ENCODE peak calls at places on chromosomes 12 and 14, in seven cellular contexts. D is colonic mucosa, X is mucosa of descending colon, V is HCT116, H is cardiac muscle cell, Q is lung, U is fibroblast of lung. N is an unnamed sample.

GRCh38 chr12:121949643-121950397 is 31.4 kb downstream of the CFAP251 start:
- DNase-seq in D (no peak), X (no peak), V (no peak), H (peak; percentile 87), Q (no peak), U (peak; percentile 95), N (no peak)

GRCh38 chr12:52716061-52716460 is 12.7 kb upstream of the KRT77 start:
- DNase-seq in D (no peak), X (no peak), V (no peak), H (no peak), Q (no peak), U (no peak), N (no peak)

GRCh38 chr12:12724421-12725085 is 7.4 kb downstream of the CDKN1B start:
- DNase-seq in D (no peak), X (no peak), V (no peak), H (peak; percentile 18), Q (no peak), U (peak; percentile 7), N (no peak)

GRCh38 chr14:63951429-63951828 is 98.6 kb downstream of the SYNE2 start:
- DNase-seq in D (peak; percentile 28), X (peak; percentile 40), V (no peak), H (no peak), Q (no peak), U (no peak), N (no peak)

GRCh38 chr12:6778212-6778570 is 5.9 kb downstream of the LAG3 start:
- DNase-seq in D (peak; percentile 38), X (no peak), V (no peak), H (peak; percentile 59), Q (no peak), U (peak; percentile 40), N (peak; percentile 70)

GRCh38 chr14:68976160-68977067 is 2.7 kb downstream of the ACTN1 start:
- DNase-seq in D (peak; percentile 60), X (peak; percentile 62), V (no peak), H (peak; percentile 40), Q (no peak), U (peak; percentile 45), N (peak; percentile 50)

GRCh38 chr12:28209782-28210181 is 19.5 kb downstream of the CCDC91 start:
- DNase-seq in D (no peak), X (no peak), V (no peak), H (no peak), Q (no peak), U (no peak), N (peak; percentile 12)

GRCh38 chr14:87785868-87786267 is 207.1 kb downstream of the GALC start:
- DNase-seq in D (no peak), X (no peak), V (no peak), H (no peak), Q (no peak), U (no peak), N (no peak)

GRCh38 chr14:21749306-21749868 is 75.8 kb upstream of the OR4E1 start:
- DNase-seq in D (no peak), X (no peak), V (no peak), H (no peak), Q (no peak), U (no peak), N (no peak)

GRCh38 chr12:67647547-67648305 is 819 bp upstream of the DYRK2 start:
- DNase-seq in D (peak; percentile 84), X (peak; percentile 85), V (peak; percentile 60), H (peak; percentile 89), Q (peak; percentile 62), U (peak; percentile 89), N (peak; percentile 84)

GRCh38 chr14:34334329-34334728 is 127.7 kb downstream of the SPTSSA start:
- DNase-seq in D (no peak), X (no peak), V (no peak), H (no peak), Q (no peak), U (no peak), N (no peak)

GRCh38 chr12:24534632-24535031 is 414.3 kb downstream of the BCAT1 start:
- DNase-seq in D (no peak), X (no peak), V (no peak), H (no peak), Q (no peak), U (no peak), N (no peak)

GRCh38 chr12:93427779-93428564 is 13.8 kb downstream of the UBE2N start:
- DNase-seq in D (no peak), X (no peak), V (no peak), H (peak; percentile 57), Q (no peak), U (peak; percentile 62), N (no peak)

GRCh38 chr14:69700609-69701008 is 66.3 kb upstream of the SRSF5 start:
- DNase-seq in D (no peak), X (no peak), V (no peak), H (no peak), Q (no peak), U (no peak), N (no peak)

GRCh38 chr14:71966528-71966927 is 34.3 kb downstream of the RGS6 start:
- DNase-seq in D (no peak), X (no peak), V (no peak), H (no peak), Q (no peak), U (no peak), N (no peak)

GRCh38 chr12:79535751-79536150 is 155.0 kb downstream of the PAWR start:
- DNase-seq in D (no peak), X (no peak), V (no peak), H (no peak), Q (no peak), U (no peak), N (no peak)

DNA sequence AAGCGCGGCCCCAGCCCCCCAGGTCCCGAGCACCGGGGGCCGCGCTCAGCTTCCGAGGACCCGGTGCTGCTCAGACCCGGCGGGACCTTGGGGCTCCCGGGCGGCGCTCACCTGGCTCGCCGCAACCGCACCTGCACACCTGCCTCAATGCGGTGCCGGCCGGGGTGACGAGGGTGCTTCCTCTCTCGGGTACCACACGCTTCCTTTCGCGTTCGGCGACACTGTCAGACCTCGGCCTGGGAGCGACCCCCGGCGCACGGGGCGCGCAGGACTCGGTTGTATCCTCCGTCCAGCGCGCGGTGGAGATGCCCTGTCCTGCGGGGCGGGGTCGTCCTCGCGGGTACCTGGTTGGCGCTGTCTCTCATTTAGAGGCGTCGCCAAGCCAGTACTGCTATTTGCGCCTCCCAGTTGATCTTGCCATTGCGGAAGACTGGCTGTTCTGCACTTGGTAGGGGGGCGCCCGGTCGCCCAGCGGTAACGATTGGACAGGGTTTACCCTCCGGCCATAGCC is 718 bp downstream of the PACS2 start:
- DNase-seq in D (peak; percentile 75), X (peak; percentile 76), V (peak; percentile 27), H (peak; percentile 36), Q (no peak), U (peak; percentile 33), N (peak; percentile 62)
- TF ChIP-seq CTCF in D (no peak), X (no peak), V (no peak), H (no peak), Q (no peak), U (no peak), N (no peak)

GRCh38 chr12:26666286-26666685 is 166.7 kb downstream of the ITPR2 start:
- DNase-seq in D (no peak), X (no peak), V (no peak), H (peak; percentile 27), Q (no peak), U (no peak), N (no peak)

GRCh38 chr12:26668847-26669246 is 164.1 kb downstream of the ITPR2 start:
- DNase-seq in D (no peak), X (no peak), V (no peak), H (peak; percentile 48), Q (no peak), U (no peak), N (no peak)

GRCh38 chr12:26668230-26668629 is 164.8 kb downstream of the ITPR2 start:
- DNase-seq in D (no peak), X (no peak), V (no peak), H (no peak), Q (no peak), U (no peak), N (no peak)
- H3K4me1 ChIP-seq in D (no peaks in the 10 kb centered on the region), X (no peaks in the 10 kb centered on the region), V (no peaks in the 10 kb centered on the region), H (no peaks in the 10 kb centered on the region), Q (no peaks in the 10 kb centered on the region), U (no peaks in the 10 kb centered on the region), N (no peaks in the 10 kb centered on the region)

DNA sequence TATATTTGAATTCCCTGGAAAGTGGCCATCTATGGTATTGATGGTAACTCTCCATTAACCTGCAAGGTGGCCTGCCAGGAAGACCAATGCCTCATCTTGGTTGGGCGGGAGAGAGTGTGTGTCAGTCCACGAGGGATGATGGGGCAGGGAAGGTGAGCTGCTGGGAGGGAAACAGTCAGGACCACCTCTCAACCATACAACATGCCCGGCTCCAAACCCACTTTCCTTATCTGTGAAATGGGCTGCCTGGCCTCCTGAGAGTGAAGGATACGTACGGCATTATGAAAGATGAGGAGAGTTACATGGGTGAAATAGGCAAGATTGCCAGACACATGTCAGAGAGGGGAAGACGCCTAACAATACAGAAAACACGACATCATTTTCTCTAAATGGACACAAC is 70.9 kb downstream of the RBM19 start:
- DNase-seq in D (no peak), X (no peak), V (no peak), H (no peak), Q (no peak), U (no peak), N (no peak)
- H3K36me3 ChIP-seq in D (no peaks in the 10 kb centered on the region), X (no peaks in the 10 kb centered on the region), V (no peaks in the 10 kb centered on the region), H (no peaks in the 10 kb centered on the region), Q (peaks cover 7% of the 10 kb centered on the region), U (no peaks in the 10 kb centered on the region), N (no peaks in the 10 kb centered on the region)

GRCh38 chr12:104456950-104457745 is 400 bp downstream of the CHST11 start:
- DNase-seq in D (peak; percentile 65), X (peak; percentile 62), V (no peak), H (peak; percentile 80), Q (peak; percentile 60), U (peak; percentile 76), N (peak; percentile 60)

GRCh38 chr12:104459556-104459909 is 2.8 kb downstream of the CHST11 start:
- DNase-seq in D (no peak), X (no peak), V (no peak), H (no peak), Q (no peak), U (no peak), N (no peak)

GRCh38 chr12:104457746-104458644 is 1.2 kb downstream of the CHST11 start:
- DNase-seq in D (peak; percentile 24), X (peak; percentile 43), V (no peak), H (no peak), Q (no peak), U (peak; percentile 32), N (peak; percentile 35)

GRCh38 chr12:104460041-104460757 is 3.5 kb downstream of the CHST11 start:
- DNase-seq in D (no peak), X (no peak), V (no peak), H (no peak), Q (no peak), U (no peak), N (no peak)

DNA sequence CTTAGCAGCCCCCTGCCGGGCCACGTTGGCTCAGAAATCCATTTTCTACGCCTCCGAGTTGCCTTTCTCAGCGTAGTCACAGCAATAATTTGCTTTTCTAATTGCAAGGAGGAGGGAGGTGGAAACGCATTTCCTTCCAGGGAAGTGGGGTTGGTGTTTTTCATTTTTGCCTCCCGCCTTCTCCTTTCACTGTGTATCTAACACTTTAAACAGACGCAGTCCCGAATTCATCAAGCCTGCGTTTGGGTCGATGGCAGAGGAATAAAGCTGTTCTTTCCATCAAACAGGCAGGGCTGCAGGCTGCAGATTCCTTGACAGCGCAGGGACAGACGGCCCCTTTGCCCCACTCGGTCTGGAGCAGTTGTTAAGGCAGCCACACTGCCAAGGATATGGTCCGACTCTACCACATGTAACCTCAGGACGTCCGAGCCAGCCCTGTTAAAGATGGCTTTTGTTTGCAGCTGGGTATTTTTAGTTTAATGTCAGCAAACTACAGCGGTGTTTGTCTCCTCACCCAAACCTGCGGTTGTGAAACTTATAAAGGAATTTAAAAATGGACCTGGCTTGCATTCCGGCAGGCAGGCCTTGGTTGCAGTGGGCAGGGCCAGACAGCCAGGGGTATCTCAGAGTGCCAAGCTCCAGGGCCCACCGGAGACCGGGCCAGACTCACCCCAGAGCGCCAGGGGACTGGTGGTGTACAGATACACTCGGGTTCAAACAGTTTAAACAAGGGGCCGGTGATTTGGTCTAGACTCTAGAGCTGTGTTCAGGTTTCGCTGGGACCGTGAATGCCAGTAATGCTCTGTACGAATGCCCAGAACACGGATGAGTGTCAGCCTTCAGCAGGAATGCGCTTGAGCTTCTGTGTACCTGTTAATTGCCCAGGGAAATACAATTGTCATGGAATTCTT is 2.2 kb downstream of the CHST11 start:
- DNase-seq in D (peak; percentile 22), X (peak; percentile 38), V (no peak), H (peak; percentile 46), Q (no peak), U (peak; percentile 52), N (no peak)
- TF ChIP-seq CTCF in D (no peak), X (no peak), V (no peak), H (no peak), Q (no peak), U (no peak), N (no peak)

N was measured in Caco-2.